ENCODE peak calls at places on chromosomes 3 and 15, in seven cellular contexts. P is T-helper 2 cell; F is stimulated activated CD8-positive, alpha-beta memory T cell treated with anti-CD3 and anti-CD28 coated beads, Interleukin-4, amount 100 ng/mL, for 24 hours; L is non-pigmented ciliary epithelial cell; O is SIG-M5; Z is sigmoid colon; U is frontal cortex. Q is an unnamed sample.

GRCh38 chr3:38479431-38480092 is 16.6 kb upstream of the EXOG start:
- DNase-seq in O (no peak), F (no peak), U (peak), P (no peak), Z (peak), L (no peak), Q (no peak)

GRCh38 chr15:64356443-64357040 is 569 bp upstream of the CSNK1G1 start:
- DNase-seq in O (no peak), F (no peak), L (peak), P (no peak), Z (no peak), U (peak), Q (peak)

GRCh38 chr3:57706462-57706861 is 13.6 kb upstream of the DENND6A start:
- DNase-seq in O (peak), P (no peak), F (no peak), L (peak), Z (no peak), U (no peak), Q (peak)

GRCh38 chr3:87595798-87596197 is 319.4 kb upstream of the POU1F1 start:
- DNase-seq in O (no peak), Z (no peak), F (no peak), U (no peak), P (no peak), L (no peak), Q (no peak)

GRCh38 chr3:185789891-185790830 is 34.7 kb downstream of the IGF2BP2 start:
- DNase-seq in U (no peak), L (no peak), F (no peak), Z (no peak), P (no peak), O (no peak), Q (no peak)

GRCh38 chr15:73442436-73442835 is 528 bp upstream of the REC114 start:
- DNase-seq in P (no peak), L (no peak), U (no peak), F (no peak), O (no peak), Z (no peak), Q (no peak)

GRCh38 chr3:50607271-50608091 is 4.1 kb downstream of the CISH start:
- DNase-seq in L (no peak), Z (no peak), O (no peak), P (no peak), F (no peak), U (no peak), Q (no peak)

GRCh38 chr15:65659502-65660052 is 37.8 kb downstream of the SLC24A1 start:
- DNase-seq in O (no peak), Z (no peak), L (no peak), P (no peak), U (no peak), F (no peak), Q (no peak)

GRCh38 chr3:100581650-100582049 is 27.8 kb upstream of the ADGRG7 start:
- DNase-seq in F (no peak), L (no peak), P (no peak), U (no peak), O (no peak), Z (no peak), Q (no peak)

GRCh38 chr15:98809273-98809672 is 160.9 kb downstream of the IGF1R start:
- DNase-seq in U (no peak), Z (peak), L (no peak), P (no peak), O (no peak), F (no peak), Q (no peak)

GRCh38 chr3:174330303-174330702 is 528.8 kb upstream of the NAALADL2 start:
- DNase-seq in U (no peak), Z (no peak), L (peak), P (no peak), O (no peak), F (no peak), Q (peak)

Q was measured in AG04449.